ENCODE peak calls at places on chromosome 21, in eight cellular contexts. D, A, O, V, S, Q, Y and G are unnamed samples.

GRCh38 chr21:42741056-42741455 is 87.6 kb downstream of the PDE9A start:
- DNase-seq in O (no peak), S (no peak), Q (no peak), V (no peak), A (no peak), Y (no peak), D (no peak), G (no peak)

GRCh38 chr21:34340062-34340461 is 23.7 kb upstream of the KCNE2 start:
- DNase-seq in V (no peak), D (no peak), S (no peak), A (no peak), O (no peak), Q (no peak), Y (no peak), G (no peak)

GRCh38 chr21:25506268-25506667 is 101.0 kb downstream of the MRPL39 start:
- DNase-seq in S (no peak), V (no peak), D (no peak), Y (no peak), Q (no peak), A (no peak), O (no peak), G (no peak)

GRCh38 chr21:41167348-41168342 is at the start of gene BACE2:
- DNase-seq in O (peak; percentile 68), V (peak; percentile 75), A (peak; percentile 86), S (peak; percentile 81), Q (peak; percentile 93), D (no peak), Y (peak; percentile 79), G (no peak)

GRCh38 chr21:37531402-37532042 is 164.9 kb downstream of the DYRK1A start:
- DNase-seq in V (no peak), Y (no peak), A (no peak), Q (peak; percentile 8), D (no peak), O (no peak), S (peak; percentile 9), G (no peak)

GRCh38 chr21:41956926-41957729 is 3.3 kb upstream of the C2CD2 start:
- DNase-seq in A (no peak), V (peak; percentile 68), O (peak; percentile 93), Y (peak; percentile 68), Q (peak; percentile 90), S (no peak), D (no peak), G (no peak)

GRCh38 chr21:22791986-22792560 is 1793.9 kb downstream of the NCAM2 start:
- DNase-seq in Q (peak; percentile 70), O (peak; percentile 38), V (peak; percentile 47), D (no peak), S (peak; percentile 72), A (peak; percentile 49), Y (no peak), G (no peak)

GRCh38 chr21:42627527-42628289 is 25.7 kb upstream of the PDE9A start:
- DNase-seq in Y (no peak), S (no peak), Q (no peak), O (no peak), A (no peak), V (no peak), D (no peak), G (no peak)

GRCh38 chr21:37655601-37656300 is 260.5 kb downstream of the KCNJ6 start:
- DNase-seq in D (no peak), S (no peak), A (no peak), V (no peak), Q (no peak), O (no peak), Y (no peak), G (no peak)

GRCh38 chr21:34181418-34181817 is 108.0 kb downstream of the MRPS6 start:
- DNase-seq in Y (no peak), A (no peak), S (no peak), Q (no peak), O (no peak), D (no peak), V (no peak), G (no peak)

GRCh38 chr21:37380349-37381323 is 14.1 kb downstream of the DYRK1A start:
- DNase-seq in A (no peak), Q (no peak), D (no peak), V (no peak), S (peak; percentile 21), O (no peak), Y (peak; percentile 33), G (no peak)

GRCh38 chr21:20971296-20971921 is 26.8 kb upstream of the NCAM2 start:
- DNase-seq in A (peak; percentile 70), Y (no peak), O (peak; percentile 60), V (peak; percentile 33), S (peak; percentile 49), Q (peak; percentile 76), D (no peak), G (no peak)

GRCh38 chr21:28832013-28832714 is 160.5 kb downstream of the LTN1 start:
- DNase-seq in S (no peak), D (no peak), Y (peak; percentile 89), A (peak; percentile 30), V (no peak), Q (peak; percentile 37), O (peak; percentile 41), G (no peak)

GRCh38 chr21:42617476-42617875 is 35.9 kb upstream of the PDE9A start:
- DNase-seq in Y (no peak), O (no peak), S (no peak), A (no peak), D (no peak), Q (no peak), V (no peak), G (no peak)

GRCh38 chr21:42311816-42312625 is 3.2 kb downstream of the TFF3 start:
- DNase-seq in V (no peak), Q (no peak), O (no peak), A (no peak), Y (no peak), S (no peak), D (no peak), G (no peak)

GRCh38 chr21:17466166-17466565 is 46.7 kb upstream of the CXADR start:
- DNase-seq in S (no peak), Y (peak; percentile 57), V (no peak), D (no peak), O (peak; percentile 83), Q (peak; percentile 74), A (no peak), G (no peak)

GRCh38 chr21:24420694-24421093 is 1186.6 kb downstream of the MRPL39 start:
- DNase-seq in D (no peak), Y (no peak), O (no peak), V (no peak), A (peak; percentile 42), S (no peak), Q (no peak), G (no peak)
- H3K4me2 ChIP-seq in D (no peak overlapping the region), Y (no peak overlapping the region), O (no peak overlapping the region), V (no peak overlapping the region), A (peak overlapping the region; percentile 47), S (no peak overlapping the region), Q (no peak overlapping the region), G (no peak overlapping the region)

GRCh38 chr21:35530726-35531125 is 481.6 kb upstream of the RUNX1 start:
- DNase-seq in D (no peak), A (no peak), V (no peak), Y (no peak), O (no peak), S (no peak), Q (no peak), G (no peak)

GRCh38 chr21:35527358-35527757 is 478.3 kb upstream of the RUNX1 start:
- DNase-seq in Q (no peak), O (no peak), Y (no peak), A (no peak), V (no peak), D (no peak), S (no peak), G (no peak)

GRCh38 chr21:35528109-35529042 is 479.3 kb upstream of the RUNX1 start:
- DNase-seq in A (no peak), S (no peak), O (peak; percentile 20), V (no peak), D (no peak), Q (no peak), Y (no peak), G (no peak)

GRCh38 chr21:35525443-35525842 is 476.3 kb upstream of the RUNX1 start:
- DNase-seq in Q (peak; percentile 33), V (no peak), A (no peak), D (no peak), Y (peak; percentile 78), O (peak; percentile 54), S (no peak), G (peak; percentile 63)

GRCh38 chr21:35529141-35529863 is 480.2 kb upstream of the RUNX1 start:
- DNase-seq in D (no peak), Y (no peak), A (peak; percentile 77), V (no peak), Q (no peak), O (peak; percentile 72), S (no peak), G (no peak)
- H3K9ac ChIP-seq in D (peak overlapping the region; percentile 55), Y (no peak overlapping the region), A (peak overlapping the region; percentile 26), V (no peak overlapping the region), Q (no peak overlapping the region), O (peak overlapping the region; percentile 66), S (no peak overlapping the region), G (no peak overlapping the region)

DNA sequence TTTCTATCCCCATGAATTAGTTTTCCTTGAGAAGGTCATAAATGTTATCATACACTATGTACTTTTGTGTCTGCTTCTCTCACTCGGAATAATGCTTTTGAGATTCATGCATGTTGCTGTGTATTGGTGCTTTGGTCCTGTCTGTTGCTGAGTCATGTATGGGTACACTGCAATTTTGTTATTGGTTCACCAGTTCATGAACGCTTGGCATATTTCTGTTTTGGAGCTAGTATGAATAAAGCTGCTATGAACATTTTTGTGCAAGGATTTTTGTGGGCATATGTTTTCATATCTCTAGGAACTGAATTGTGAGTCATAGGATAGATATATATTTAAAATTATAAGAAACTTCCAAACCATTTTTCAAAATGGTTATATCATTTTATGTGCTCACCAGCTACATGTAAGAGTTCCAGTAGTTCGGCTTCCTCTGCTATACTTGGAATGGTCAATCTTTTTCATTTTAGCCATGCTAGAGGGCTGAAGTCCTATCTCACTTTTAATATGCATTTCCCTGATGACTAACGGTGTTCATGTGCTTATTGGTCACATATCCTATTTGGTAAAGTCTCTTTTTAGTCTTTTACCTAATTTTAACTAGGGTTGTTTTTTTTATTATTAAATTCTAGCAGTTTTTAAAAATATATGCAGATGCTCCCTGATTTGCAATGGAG is 38.2 kb downstream of the ETS2 start:
- DNase-seq in D (no peak), Q (peak; percentile 52), Y (peak; percentile 71), V (no peak), A (no peak), S (no peak), O (peak; percentile 86), G (no peak)
- H3K4me2 ChIP-seq in D (no peak overlapping the region), Q (no peak overlapping the region), Y (no peak overlapping the region), V (no peak overlapping the region), A (no peak overlapping the region), S (no peak overlapping the region), O (peak overlapping the region; percentile 20), G (no peak overlapping the region)

DNA sequence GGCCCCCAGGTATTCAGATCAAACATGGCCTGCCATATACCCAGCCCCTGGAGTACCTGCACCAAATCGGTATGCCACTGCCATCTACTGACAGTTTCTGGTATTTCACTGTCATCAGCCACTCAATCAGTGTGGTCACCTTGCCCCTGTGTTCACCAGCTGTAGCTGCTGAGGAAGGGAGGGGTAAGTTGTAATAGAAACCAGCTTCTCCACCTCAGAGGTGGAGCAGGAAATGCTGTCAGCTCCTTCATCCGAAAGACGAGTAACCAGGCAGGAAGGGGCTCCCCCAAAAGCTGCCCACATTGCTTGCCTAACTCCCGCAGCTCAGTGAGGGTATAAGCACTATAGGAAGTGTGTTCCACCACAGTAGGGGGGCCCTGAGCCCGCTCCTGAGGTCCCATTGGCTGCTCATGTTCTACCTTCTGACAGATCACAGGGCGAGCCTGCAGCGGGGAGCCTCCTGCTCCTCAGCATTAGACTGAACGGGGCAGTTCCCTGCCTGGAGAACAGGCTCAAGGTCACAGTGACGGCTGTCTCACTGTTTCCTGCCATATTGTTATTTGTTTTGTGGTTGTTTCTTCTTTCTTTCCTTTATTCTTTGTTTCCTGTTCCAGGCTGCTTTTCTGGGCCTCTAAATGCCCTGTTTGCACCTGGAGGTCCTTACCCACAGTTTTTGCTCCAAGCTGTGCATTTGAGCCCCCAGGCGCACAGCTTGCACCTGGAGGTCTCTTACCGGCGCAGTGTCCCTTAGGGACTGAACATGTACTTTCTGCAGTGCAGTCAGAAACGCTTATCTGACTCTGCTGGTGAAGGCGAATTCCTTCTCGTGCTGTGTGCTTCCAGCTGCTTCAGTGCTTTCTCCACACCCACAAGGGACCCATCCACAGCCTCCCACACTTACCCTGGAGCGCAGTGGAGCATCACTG is 1638.3 kb downstream of the MRPL39 start:
- DNase-seq in V (peak; percentile 53), S (peak; percentile 35), Q (peak; percentile 0), Y (no peak), O (peak; percentile 26), A (peak; percentile 96), D (peak; percentile 46), G (no peak)
- H3K9ac ChIP-seq in V (no peak overlapping the region), S (no peak overlapping the region), Q (no peak overlapping the region), Y (no peak overlapping the region), O (no peak overlapping the region), A (peak overlapping the region; percentile 45), D (no peak overlapping the region), G (no peak overlapping the region)